ENCODE peak calls at places on chromosomes 16 and 17, in four cellular contexts. F is tibial nerve, A is ovary, K is adrenal gland. R is an unnamed sample. For H3K9me3 and H3K4me1, the result is how much of the 10 kb centered on the place peaks cover.

GRCh38 chr17:17947966-17948365 is 24.2 kb downstream of the TOM1L2 start:
- DNase-seq in F (no peak), A (no peak), K (no peak), R (no peak)

GRCh38 chr17:50924800-50925199 is 58.6 kb upstream of the TOB1 start:
- DNase-seq in K (no peak), F (no peak), A (no peak), R (no peak)

GRCh38 chr17:39791296-39791992 is 53.7 kb downstream of the GRB7 start:
- DNase-seq in F (no peak), A (no peak), K (no peak), R (peak)

GRCh38 chr16:71373073-71373472 is 14.6 kb downstream of the CALB2 start:
- DNase-seq in F (no peak), A (no peak), K (no peak), R (no peak)

GRCh38 chr17:48187867-48188608 is 80.5 kb downstream of the SNX11 start:
- DNase-seq in F (no peak), K (no peak), A (no peak), R (no peak)

GRCh38 chr16:85296859-85297698 is 184.8 kb upstream of the CIBAR2 start:
- DNase-seq in F (no peak), A (no peak), K (peak), R (peak)

GRCh38 chr17:42797067-42798007 is 1.2 kb downstream of the COA3 start:
- DNase-seq in K (no peak), F (no peak), A (no peak), R (no peak)

GRCh38 chr16:28845173-28846079 is 722 bp downstream of the TUFM start:
- DNase-seq in A (no peak), K (no peak), F (no peak), R (no peak)

GRCh38 chr16:85151603-85152413 is 39.5 kb upstream of the CIBAR2 start:
- DNase-seq in F (peak), A (peak), K (peak), R (no peak)

GRCh38 chr17:4852504-4853075 is 19.4 kb downstream of the MINK1 start:
- DNase-seq in K (peak), F (no peak), A (no peak), R (no peak)

GRCh38 chr16:68297908-68298307 is 12.8 kb downstream of the SLC7A6OS start:
- DNase-seq in F (no peak), K (peak), A (no peak), R (no peak)

GRCh38 chr16:35302859-35303258 is 1843.4 kb downstream of the TP53TG3F start:
- DNase-seq in K (no peak), F (no peak), A (no peak), R (no peak)
- H3K9me3 ChIP-seq in K (under half), F (under half), A (under half), R (under half)

GRCh38 chr16:2194166-2194834 is 2.1 kb downstream of the CASKIN1 start:
- DNase-seq in F (no peak), K (peak), A (no peak), R (no peak)

GRCh38 chr16:2196162-2196980 is at the start of gene CASKIN1:
- DNase-seq in K (no peak), A (no peak), F (no peak), R (no peak)

GRCh38 chr16:2196981-2197511 is 641 bp upstream of the CASKIN1 start:
- DNase-seq in K (no peak), F (no peak), A (no peak), R (no peak)

GRCh38 chr16:2195316-2196161 is 866 bp downstream of the CASKIN1 start:
- DNase-seq in F (no peak), K (no peak), A (no peak), R (no peak)

GRCh38 chr16:2194852-2195315 is 1.5 kb downstream of the CASKIN1 start:
- DNase-seq in K (no peak), A (no peak), F (no peak), R (peak)
- TF ChIP-seq CTCF in K (no peak), A (no peak), F (peak), R (peak)

DNA sequence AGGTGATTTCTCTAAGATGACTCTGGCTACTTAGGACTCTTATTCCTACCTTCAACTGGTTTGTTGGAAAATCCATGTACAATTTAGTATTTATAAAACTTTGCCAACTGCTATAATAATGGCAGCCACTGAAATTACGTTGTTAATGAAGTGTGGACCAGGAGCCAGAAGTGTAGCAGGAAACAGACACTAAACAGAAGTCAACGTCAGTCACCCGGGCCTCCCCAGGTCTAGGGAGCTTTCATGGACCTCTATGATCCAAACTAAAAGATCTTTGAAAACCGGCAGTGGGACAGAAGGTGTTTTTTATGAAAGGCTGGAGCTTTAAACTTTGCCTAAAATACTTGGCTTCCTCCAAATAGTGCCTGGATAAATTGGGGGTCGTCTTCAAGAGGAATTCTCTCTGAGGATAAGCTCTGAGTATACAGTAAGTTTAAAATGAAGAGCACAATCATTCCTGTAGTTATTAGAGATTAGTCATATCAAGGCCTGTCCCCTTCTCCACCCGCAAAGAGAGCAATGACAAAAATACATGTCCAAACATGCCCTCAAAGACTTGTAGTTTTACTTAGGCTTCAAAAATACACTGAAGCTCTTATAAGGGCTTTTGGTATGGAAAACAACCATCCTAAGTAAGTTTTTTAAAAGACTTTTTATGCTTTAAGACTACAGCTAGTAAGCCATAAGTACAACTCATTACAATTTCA is 34.6 kb downstream of the DCUN1D3 start:
- DNase-seq in F (no peak), K (no peak), A (no peak), R (no peak)
- H3K4me1 ChIP-seq in F (under half), K (half or more), A (under half), R (under half)

GRCh38 chr16:2914233-2914632 is 2.5 kb downstream of the FLYWCH1 start:
- DNase-seq in F (no peak), A (no peak), K (no peak), R (no peak)

GRCh38 chr16:2912330-2913199 is 834 bp downstream of the FLYWCH1 start:
- DNase-seq in A (peak), F (no peak), K (peak), R (peak)

GRCh38 chr16:2913603-2914002 is 1.9 kb downstream of the FLYWCH1 start:
- DNase-seq in A (no peak), K (no peak), F (no peak), R (no peak)

GRCh38 chr16:2910441-2910840 is 1.3 kb upstream of the FLYWCH1 start:
- DNase-seq in K (no peak), A (no peak), F (no peak), R (no peak)

DNA sequence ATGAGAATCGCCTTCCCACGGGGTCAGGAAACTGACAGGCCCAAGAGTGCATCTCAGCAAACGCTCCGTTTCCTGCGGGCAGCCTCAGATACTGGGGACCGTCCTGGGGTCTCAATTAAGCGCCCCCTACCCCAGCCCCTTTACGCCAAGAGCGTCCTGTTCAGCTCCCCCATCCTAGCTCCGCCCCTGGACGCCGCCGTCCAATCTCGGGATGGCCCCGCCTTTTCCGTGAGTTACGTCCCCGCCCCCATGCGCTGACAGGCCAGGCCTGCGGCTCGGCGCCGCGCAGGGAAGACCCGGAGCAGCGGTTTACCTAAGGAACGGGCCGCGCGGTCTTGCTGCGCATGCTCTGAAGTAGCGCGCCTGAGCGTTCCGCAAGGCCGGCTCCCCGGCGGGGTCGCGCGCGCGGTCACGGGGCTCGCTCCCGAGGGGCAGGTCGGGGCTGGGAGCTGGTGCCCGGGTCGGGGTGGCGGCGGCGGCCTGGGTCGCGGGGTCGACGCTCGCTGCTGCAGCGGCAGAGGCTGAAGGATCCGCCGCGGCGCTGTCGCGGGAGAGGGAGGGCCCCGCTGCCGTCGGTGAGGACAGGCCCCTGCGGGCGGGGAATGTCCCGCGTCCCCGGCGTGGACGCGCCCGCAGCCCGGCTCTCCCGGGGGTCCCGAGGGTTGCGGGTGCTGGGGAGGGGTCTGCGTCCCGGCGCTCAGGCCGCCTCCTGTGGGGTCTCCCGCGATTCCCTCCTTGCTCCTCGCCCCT is at the start of gene FLYWCH1:
- DNase-seq in F (peak), A (peak), K (peak), R (peak)
- H3K9me3 ChIP-seq in F (under half), A (under half), K (under half), R (under half)

GRCh38 chr16:72995151-72995881 is 52.6 kb downstream of the ZFHX3 start:
- DNase-seq in A (no peak), F (no peak), K (no peak), R (no peak)
- TF ChIP-seq CTCF in A (no peak), F (no peak), K (no peak), R (no peak)

GRCh38 chr17:77284023-77284617 is 143.4 kb downstream of the SEC14L1 start:
- DNase-seq in A (no peak), K (no peak), F (no peak), R (no peak)

GRCh38 chr17:77281024-77281903 is 140.5 kb downstream of the SEC14L1 start:
- DNase-seq in A (peak), F (no peak), K (peak), R (peak)

GRCh38 chr17:77282524-77283515 is 142.1 kb downstream of the SEC14L1 start:
- DNase-seq in K (no peak), F (no peak), A (no peak), R (no peak)

GRCh38 chr17:77280304-77280910 is 139.6 kb downstream of the SEC14L1 start:
- DNase-seq in K (no peak), F (no peak), A (peak), R (no peak)

DNA sequence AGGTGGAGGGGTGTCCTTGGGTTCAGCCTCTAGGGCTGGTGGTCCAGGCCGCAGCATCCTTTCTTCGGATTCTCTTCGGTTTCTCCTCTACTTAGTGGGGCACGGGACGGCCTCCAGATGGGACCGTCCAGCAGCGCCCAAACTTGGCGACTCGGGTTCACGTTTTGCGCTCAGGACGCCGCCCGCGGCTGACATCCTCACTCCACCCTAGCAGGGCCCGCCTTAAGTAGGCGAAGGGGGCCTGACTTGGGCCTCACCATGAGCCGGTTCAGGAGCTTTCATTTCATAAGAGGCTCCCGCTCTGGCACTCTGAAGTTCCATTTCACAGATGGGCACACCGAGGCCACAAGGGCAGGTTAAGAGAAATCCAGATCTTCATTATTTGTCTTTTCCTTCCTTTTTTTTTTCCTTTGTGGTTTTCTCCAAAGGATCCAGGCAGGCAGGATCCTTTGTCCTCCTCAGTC is 141.2 kb downstream of the SEC14L1 start:
- DNase-seq in K (no peak), F (no peak), A (no peak), R (no peak)
- H3K4me1 ChIP-seq in K (under half), F (under half), A (under half), R (under half)

DNA sequence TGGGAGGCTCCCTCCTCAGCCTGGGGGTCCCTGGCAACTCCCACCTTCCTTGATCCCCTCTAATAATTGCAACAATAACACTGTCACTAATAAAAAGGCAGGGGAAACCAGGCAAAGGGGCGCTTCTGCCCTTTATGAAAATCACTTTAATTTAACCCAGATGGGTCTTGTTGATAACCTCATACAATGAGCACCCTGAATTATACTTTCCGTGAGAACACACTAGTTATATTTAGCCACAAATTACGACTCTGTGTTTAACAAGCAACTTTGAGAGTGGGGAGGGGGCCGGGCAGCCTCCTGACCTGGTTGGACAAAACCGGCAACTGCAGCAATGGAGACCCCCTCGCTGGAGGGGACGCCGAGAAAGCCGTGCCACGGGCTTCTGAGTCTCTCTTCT is 5.7 kb upstream of the BAHCC1 start:
- DNase-seq in F (no peak), K (no peak), A (no peak), R (no peak)
- H3K9me3 ChIP-seq in F (under half), K (under half), A (under half), R (under half)

R was measured in CD8-positive, alpha-beta T cell.